ENCODE peak calls at places on chromosomes 5 and 9, in six cellular contexts. C, Y, S, V, Q and U are unnamed samples.
A peak's percentile ranks its signal among the peaks of the same experiment; 100 is the strongest.

GRCh38 chr9:88732128-88732527 is 197.2 kb downstream of the NXNL2 start:
- DNase-seq in C (no peak), Y (no peak), S (peak; percentile 53), V (no peak), Q (no peak), U (no peak)

GRCh38 chr5:128143911-128144310 is 60.3 kb downstream of the SLC12A2 start:
- DNase-seq in C (no peak), Y (no peak), S (no peak), V (no peak), Q (no peak), U (no peak)

GRCh38 chr5:53261245-53261644 is 151.7 kb upstream of the MOCS2 start:
- DNase-seq in C (no peak), Y (no peak), S (no peak), V (no peak), Q (no peak), U (no peak)

GRCh38 chr5:74232281-74232680 is 408.2 kb downstream of the ENC1 start:
- DNase-seq in C (peak; percentile 99), Y (peak; percentile 89), S (no peak), V (no peak), Q (peak; percentile 99), U (no peak)

GRCh38 chr5:123181394-123181801 is 92.4 kb downstream of the PRDM6 start:
- DNase-seq in C (no peak), Y (no peak), S (no peak), V (no peak), Q (no peak), U (no peak)

GRCh38 chr9:21996438-21996837 is 1.8 kb downstream of the CDKN2B-AS1 start:
- DNase-seq in C (no peak), Y (no peak), S (no peak), V (no peak), Q (no peak), U (no peak)

GRCh38 chr5:106292654-106293053 is 1378.1 kb downstream of the EFNA5 start:
- DNase-seq in C (peak; percentile 6), Y (no peak), S (no peak), V (no peak), Q (peak; percentile 54), U (no peak)

GRCh38 chr5:149071756-149072155 is 8.9 kb upstream of the SH3TC2 start:
- DNase-seq in C (peak; percentile 45), Y (no peak), S (no peak), V (no peak), Q (no peak), U (no peak)

GRCh38 chr9:91532325-91532724 is 108.7 kb upstream of the NFIL3 start:
- DNase-seq in C (peak; percentile 46), Y (no peak), S (no peak), V (no peak), Q (peak; percentile 78), U (no peak)

GRCh38 chr5:13658761-13659160 is 285.7 kb downstream of the DNAH5 start:
- DNase-seq in C (peak; percentile 96), Y (no peak), S (no peak), V (no peak), Q (peak; percentile 94), U (no peak)

GRCh38 chr9:104027295-104027694 is 66.8 kb upstream of the SMC2 start:
- DNase-seq in C (no peak), Y (no peak), S (no peak), V (no peak), Q (no peak), U (no peak)

GRCh38 chr5:102865510-102866314 is 110.6 kb downstream of the PAM start:
- DNase-seq in C (peak; percentile 81), Y (peak; percentile 83), S (peak; percentile 80), V (peak; percentile 65), Q (peak; percentile 81), U (peak; percentile 89)

GRCh38 chr9:128442150-128442549 is 13.7 kb upstream of the ODF2 start:
- DNase-seq in C (no peak), Y (no peak), S (no peak), V (no peak), Q (no peak), U (no peak)

GRCh38 chr5:145919413-145919812 is 17.0 kb upstream of the SH3RF2 start:
- DNase-seq in C (no peak), Y (no peak), S (no peak), V (no peak), Q (no peak), U (no peak)

GRCh38 chr5:68333649-68334549 is 118.3 kb downstream of the PIK3R1 start:
- DNase-seq in C (peak; percentile 94), Y (peak; percentile 88), S (no peak), V (no peak), Q (peak; percentile 73), U (no peak)

GRCh38 chr5:100832252-100833230 is 70.5 kb downstream of the ST8SIA4 start:
- DNase-seq in C (no peak), Y (no peak), S (no peak), V (no peak), Q (peak; percentile 18), U (no peak)

GRCh38 chr5:83721878-83722779 is 1.5 kb upstream of the HAPLN1 start:
- DNase-seq in C (peak; percentile 57), Y (peak; percentile 75), S (peak; percentile 60), V (peak; percentile 62), Q (peak; percentile 50), U (peak; percentile 72)

GRCh38 chr9:129399301-129399990 is 221.4 kb upstream of the IER5L start:
- DNase-seq in C (no peak), Y (no peak), S (no peak), V (peak; percentile 28), Q (no peak), U (peak; percentile 59)

GRCh38 chr5:105033642-105034217 is 1471.1 kb upstream of the NUDT12 start:
- DNase-seq in C (no peak), Y (no peak), S (no peak), V (no peak), Q (no peak), U (no peak)

GRCh38 chr9:129584136-129584535 is 36.8 kb downstream of the C9orf50 start:
- DNase-seq in C (peak; percentile 64), Y (peak; percentile 84), S (peak; percentile 77), V (peak; percentile 76), Q (peak; percentile 81), U (no peak)

GRCh38 chr9:33452828-33453271 is 5.5 kb upstream of the AQP3 start:
- DNase-seq in C (peak; percentile 85), Y (peak; percentile 60), S (no peak), V (peak; percentile 84), Q (peak; percentile 98), U (no peak)

GRCh38 chr9:34343090-34343489 is 13.7 kb downstream of the NUDT2 start:
- DNase-seq in C (no peak), Y (no peak), S (peak; percentile 80), V (peak; percentile 44), Q (no peak), U (no peak)

GRCh38 chr9:16384993-16385392 is 485.5 kb downstream of the BNC2 start:
- DNase-seq in C (no peak), Y (peak; percentile 31), S (no peak), V (no peak), Q (no peak), U (no peak)

GRCh38 chr9:121769939-121770338 is 118.5 kb downstream of the DAB2IP start:
- DNase-seq in C (no peak), Y (no peak), S (no peak), V (peak; percentile 19), Q (no peak), U (peak; percentile 38)

GRCh38 chr5:67010684-67011409 is 185.8 kb downstream of the CD180 start:
- DNase-seq in C (peak; percentile 99), Y (peak; percentile 43), S (no peak), V (no peak), Q (peak; percentile 99), U (no peak)

GRCh38 chr5:170861855-170862766 is at the start of gene RANBP17:
- DNase-seq in C (peak; percentile 58), Y (peak; percentile 67), S (no peak), V (peak; percentile 66), Q (peak; percentile 76), U (peak; percentile 78)

GRCh38 chr9:2241461-2241874 is 226.3 kb downstream of the SMARCA2 start:
- DNase-seq in C (no peak), Y (peak; percentile 78), S (no peak), V (no peak), Q (peak; percentile 82), U (peak; percentile 79)

GRCh38 chr5:134411228-134411545 is 494 bp downstream of the CDKN2AIPNL start:
- DNase-seq in C (no peak), Y (no peak), S (no peak), V (no peak), Q (no peak), U (no peak)

GRCh38 chr5:1883925-1884637 is 1.4 kb upstream of the IRX4 start:
- DNase-seq in C (peak; percentile 92), Y (no peak), S (no peak), V (no peak), Q (peak; percentile 84), U (peak; percentile 68)

GRCh38 chr5:1886634-1887399 is 4.1 kb upstream of the IRX4 start:
- DNase-seq in C (peak; percentile 53), Y (no peak), S (no peak), V (no peak), Q (peak; percentile 26), U (peak; percentile 47)

GRCh38 chr5:1885777-1886633 is 3.3 kb upstream of the IRX4 start:
- DNase-seq in C (peak; percentile 44), Y (no peak), S (no peak), V (no peak), Q (peak; percentile 16), U (peak; percentile 51)

GRCh38 chr5:1884638-1885475 is 2.1 kb upstream of the IRX4 start:
- DNase-seq in C (peak; percentile 11), Y (no peak), S (no peak), V (no peak), Q (peak; percentile 8), U (no peak)

GRCh38 chr5:1885476-1885755 is 2.7 kb upstream of the IRX4 start:
- DNase-seq in C (peak; percentile 45), Y (no peak), S (no peak), V (no peak), Q (peak; percentile 36), U (peak; percentile 56)
- H3K4me3 ChIP-seq in C (peak overlapping the region; percentile 96), Y (no peak overlapping the region), S (no peak overlapping the region), V (no peak overlapping the region), Q (peak overlapping the region; percentile 67), U (no peak overlapping the region)

GRCh38 chr5:172646716-172647285 is 5.7 kb downstream of the NEURL1B start:
- DNase-seq in C (no peak), Y (no peak), S (no peak), V (no peak), Q (peak; percentile 34), U (peak; percentile 35)
- TF ChIP-seq CTCF in C (peak; percentile 4), Y (peak; percentile 34), S (peak; percentile 49), V (peak; percentile 15), Q (peak; percentile 34), U (no peak)

DNA sequence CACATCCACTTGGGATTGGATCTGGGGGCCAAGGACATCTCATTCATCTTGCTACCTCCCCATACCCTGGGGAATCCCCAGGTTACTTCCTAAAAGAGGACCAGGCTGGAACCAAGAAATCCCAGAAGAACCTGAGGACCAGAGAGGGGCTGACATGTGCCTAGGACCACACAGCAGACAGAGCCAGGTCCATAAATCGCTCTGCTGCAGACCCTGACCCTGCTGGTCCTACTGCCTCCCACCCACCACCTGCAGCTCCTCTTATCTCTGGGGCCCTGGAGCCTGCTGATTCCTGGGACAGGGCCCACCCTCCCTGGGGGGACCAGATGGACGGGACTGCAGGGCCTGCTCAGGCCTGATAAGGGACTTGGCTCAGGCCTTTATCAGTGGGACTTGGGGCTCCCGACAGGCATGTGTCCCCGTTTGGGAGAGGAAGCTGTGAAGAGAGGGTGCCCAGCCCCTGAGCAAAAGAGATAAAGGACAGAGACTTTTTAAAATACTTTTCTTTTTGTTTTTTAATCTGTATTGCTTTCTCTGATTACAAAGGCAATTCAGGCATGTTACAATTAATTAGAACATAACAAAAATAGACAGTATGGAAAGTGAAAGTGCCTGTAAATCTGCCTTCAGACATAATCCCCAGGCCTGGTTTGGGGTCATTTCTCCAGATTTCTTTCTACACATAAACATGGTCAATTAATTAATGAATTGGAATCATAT is 101.3 kb upstream of the LARP1 start:
- DNase-seq in C (no peak), Y (no peak), S (no peak), V (no peak), Q (no peak), U (peak; percentile 72)
- H3K4me3 ChIP-seq in C (no peak overlapping the region), Y (peak overlapping the region; percentile 44), S (no peak overlapping the region), V (no peak overlapping the region), Q (no peak overlapping the region), U (no peak overlapping the region)

GRCh38 chr9:93702261-93702660 is 125.9 kb downstream of the PHF2 start:
- DNase-seq in C (no peak), Y (no peak), S (no peak), V (no peak), Q (no peak), U (peak; percentile 44)
- TF ChIP-seq CTCF in C (no peak), Y (no peak), S (no peak), V (no peak), Q (no peak), U (no peak)